ENCODE peak calls at places on chromosomes 1 and 21, in ten cellular contexts. C, P, M, G, S, J, H, B, A and V are unnamed samples.
A peak's percentile ranks its signal among the peaks of the same experiment; 100 is the strongest.

GRCh38 chr1:43292151-43292550 is 6.8 kb upstream of the C1orf210 start:
- DNase-seq in C (no peak), P (no peak), M (no peak), G (no peak), S (no peak), J (no peak), H (no peak), B (no peak), A (no peak), V (no peak)

GRCh38 chr1:9281071-9281827 is 11.4 kb upstream of the SPSB1 start:
- DNase-seq in C (no peak), P (no peak), M (peak; percentile 35), G (no peak), S (peak; percentile 48), J (no peak), H (no peak), B (no peak), A (no peak), V (no peak)

GRCh38 chr1:44553771-44554170 is 120.5 kb downstream of the TMEM53 start:
- DNase-seq in C (no peak), P (no peak), M (peak; percentile 48), G (no peak), S (peak; percentile 19), J (no peak), H (no peak), B (peak; percentile 14), A (no peak), V (no peak)

GRCh38 chr1:193850745-193851144 is 664.3 kb upstream of the B3GALT2 start:
- DNase-seq in C (no peak), P (no peak), M (no peak), G (no peak), S (peak; percentile 42), J (no peak), H (no peak), B (no peak), A (no peak), V (no peak)

GRCh38 chr1:41350055-41350378 is 11.2 kb upstream of the FOXO6 start:
- DNase-seq in C (no peak), P (no peak), M (no peak), G (no peak), S (no peak), J (no peak), H (no peak), B (no peak), A (no peak), V (no peak)

GRCh38 chr1:5938068-5938740 is 54.0 kb downstream of the NPHP4 start:
- DNase-seq in C (peak; percentile 20), P (no peak), M (peak; percentile 20), G (no peak), S (peak; percentile 84), J (no peak), H (no peak), B (peak; percentile 61), A (peak; percentile 23), V (no peak)

GRCh38 chr21:20404915-20405314 is 593.3 kb upstream of the NCAM2 start:
- DNase-seq in C (peak; percentile 39), P (no peak), M (no peak), G (no peak), S (no peak), J (no peak), H (no peak), B (no peak), A (no peak), V (no peak)

GRCh38 chr1:201898240-201898894 is 9.7 kb downstream of the SHISA4 start:
- DNase-seq in C (no peak), P (no peak), M (no peak), G (no peak), S (no peak), J (no peak), H (no peak), B (no peak), A (no peak), V (no peak)

GRCh38 chr1:219792337-219793021 is 135.9 kb downstream of the SLC30A10 start:
- DNase-seq in C (no peak), P (no peak), M (peak; percentile 63), G (no peak), S (peak; percentile 76), J (no peak), H (no peak), B (peak; percentile 66), A (no peak), V (no peak)

GRCh38 chr1:61887076-61887867 is 145.0 kb downstream of the PATJ start:
- DNase-seq in C (no peak), P (no peak), M (peak; percentile 18), G (peak; percentile 11), S (peak; percentile 19), J (no peak), H (no peak), B (no peak), A (no peak), V (no peak)

GRCh38 chr1:199113265-199113869 is 474.5 kb downstream of the PTPRC start:
- DNase-seq in C (peak; percentile 65), P (peak; percentile 56), M (peak; percentile 81), G (peak; percentile 21), S (peak; percentile 93), J (no peak), H (no peak), B (peak; percentile 40), A (no peak), V (no peak)
- TF ChIP-seq CTCF in C (peak; percentile 87), P (peak; percentile 69), M (peak; percentile 98), G (peak; percentile 64), S (peak; percentile 97), J (peak; percentile 21), H (peak; percentile 87), B (peak; percentile 91), A (peak; percentile 67), V (peak; percentile 9)

GRCh38 chr1:179969962-179970361 is 15.4 kb downstream of the CEP350 start:
- DNase-seq in C (no peak), P (no peak), M (peak; percentile 68), G (no peak), S (peak; percentile 67), J (no peak), H (no peak), B (no peak), A (no peak), V (no peak)

GRCh38 chr1:179971563-179972496 is 17.2 kb downstream of the CEP350 start:
- DNase-seq in C (no peak), P (no peak), M (no peak), G (no peak), S (peak; percentile 26), J (no peak), H (no peak), B (no peak), A (no peak), V (no peak)

GRCh38 chr1:179968994-179969919 is 14.6 kb downstream of the CEP350 start:
- DNase-seq in C (no peak), P (no peak), M (peak; percentile 47), G (no peak), S (peak; percentile 6), J (no peak), H (no peak), B (no peak), A (no peak), V (no peak)

GRCh38 chr1:179968284-179968993 is 13.8 kb downstream of the CEP350 start:
- DNase-seq in C (no peak), P (no peak), M (no peak), G (no peak), S (no peak), J (no peak), H (no peak), B (no peak), A (no peak), V (no peak)

GRCh38 chr1:179966551-179966950 is 11.9 kb downstream of the CEP350 start:
- DNase-seq in C (no peak), P (no peak), M (peak; percentile 51), G (no peak), S (peak; percentile 26), J (no peak), H (no peak), B (no peak), A (no peak), V (no peak)
- TF ChIP-seq CTCF in C (no peak), P (no peak), M (no peak), G (no peak), S (no peak), J (no peak), H (no peak), B (no peak), A (no peak), V (no peak)

DNA sequence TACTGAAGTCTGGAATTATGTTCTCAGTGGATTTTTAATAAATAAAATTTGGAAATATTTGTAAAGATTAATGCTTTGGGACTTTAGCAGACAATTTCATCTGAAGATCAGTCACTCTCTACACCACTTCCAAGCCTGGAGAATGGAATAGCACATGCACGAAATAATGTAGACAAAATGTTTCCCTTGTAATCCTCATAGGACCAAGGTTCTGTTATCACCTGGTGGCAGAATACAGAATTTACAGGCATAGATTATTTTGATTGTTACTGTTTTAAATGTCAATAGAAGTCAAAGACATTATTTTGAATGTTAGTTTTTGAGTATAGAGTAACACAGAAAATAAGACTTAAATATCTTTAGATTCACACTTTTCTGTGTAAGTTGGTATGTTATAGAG is 9.1 kb upstream of the ELAVL4 start:
- DNase-seq in C (no peak), P (no peak), M (no peak), G (no peak), S (no peak), J (no peak), H (no peak), B (no peak), A (no peak), V (no peak)
- TF ChIP-seq CTCF in C (no peak), P (peak; percentile 60), M (no peak), G (no peak), S (no peak), J (no peak), H (no peak), B (no peak), A (no peak), V (no peak)

GRCh38 chr1:235992868-235993267 is 72.0 kb downstream of the NID1 start:
- DNase-seq in C (no peak), P (no peak), M (no peak), G (no peak), S (no peak), J (no peak), H (no peak), B (no peak), A (no peak), V (no peak)

GRCh38 chr1:235993652-235994051 is 71.2 kb downstream of the NID1 start:
- DNase-seq in C (no peak), P (no peak), M (no peak), G (no peak), S (no peak), J (no peak), H (no peak), B (no peak), A (no peak), V (no peak)

GRCh38 chr1:235989105-235989504 is 75.8 kb downstream of the NID1 start:
- DNase-seq in C (no peak), P (no peak), M (no peak), G (no peak), S (no peak), J (no peak), H (no peak), B (no peak), A (no peak), V (no peak)

GRCh38 chr1:235992346-235992745 is 72.5 kb downstream of the NID1 start:
- DNase-seq in C (no peak), P (no peak), M (no peak), G (no peak), S (no peak), J (no peak), H (no peak), B (no peak), A (no peak), V (no peak)

DNA sequence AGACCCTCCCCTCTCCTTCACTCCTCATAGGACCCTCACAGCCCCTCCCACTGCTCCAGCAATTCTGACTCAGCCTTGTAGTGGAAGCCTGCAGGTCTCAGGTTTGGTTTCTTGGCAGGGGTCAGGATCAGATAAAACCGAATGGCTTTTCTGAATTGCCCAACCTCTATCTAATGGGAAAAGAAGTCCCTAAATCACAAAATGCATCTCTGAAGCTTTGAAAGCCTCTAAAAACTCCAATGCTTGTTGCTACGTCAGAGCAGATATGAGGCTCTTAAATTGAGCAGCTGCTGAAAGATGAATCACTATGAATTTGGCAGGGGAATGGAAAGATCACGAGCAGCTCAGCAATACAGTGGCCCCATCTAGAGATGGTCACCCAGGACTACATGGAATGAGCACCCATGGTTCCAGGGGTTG is 74.5 kb downstream of the NID1 start:
- DNase-seq in C (no peak), P (no peak), M (peak; percentile 96), G (no peak), S (peak; percentile 95), J (no peak), H (no peak), B (no peak), A (no peak), V (no peak)
- TF ChIP-seq CTCF in C (no peak), P (no peak), M (peak; percentile 57), G (no peak), S (no peak), J (no peak), H (peak; percentile 18), B (peak; percentile 29), A (no peak), V (no peak)